ENCODE peak calls at places on chromosomes 5 and 9, in five cellular contexts. G, K, J, D and Z are unnamed samples.

GRCh38 chr5:83577036-83577636 is 105.6 kb downstream of the VCAN start:
- DNase-seq in J (no peak), G (no peak), K (no peak), D (peak), Z (peak)

GRCh38 chr5:34674226-34674625 is 18.1 kb downstream of the RAI14 start:
- DNase-seq in K (no peak), J (no peak), D (peak), G (no peak), Z (peak)

GRCh38 chr9:95877984-95878383 is 2.5 kb downstream of the ERCC6L2 start:
- DNase-seq in D (no peak), J (no peak), K (no peak), G (no peak), Z (no peak)

GRCh38 chr5:82346376-82347212 is 68.4 kb upstream of the RPS23 start:
- DNase-seq in G (peak), J (no peak), K (no peak), D (no peak), Z (no peak)

GRCh38 chr5:62046191-62046590 is 259.8 kb upstream of the KIF2A start:
- DNase-seq in K (no peak), G (no peak), J (no peak), D (no peak), Z (no peak)

GRCh38 chr9:137974746-137975526 is 97.4 kb downstream of the CACNA1B start:
- DNase-seq in D (no peak), K (no peak), G (peak), J (peak), Z (no peak)

GRCh38 chr5:124704594-124705284 is 41.7 kb downstream of the ZNF608 start:
- DNase-seq in J (no peak), K (peak), G (no peak), D (no peak), Z (no peak)

GRCh38 chr5:158264264-158264663 is 405.3 kb upstream of the CLINT1 start:
- DNase-seq in K (no peak), G (no peak), J (no peak), D (no peak), Z (no peak)

GRCh38 chr9:94932647-94933415 is 206.3 kb downstream of the AOPEP start:
- DNase-seq in J (no peak), G (no peak), K (no peak), D (no peak), Z (no peak)

GRCh38 chr9:134598884-134599245 is 42.7 kb upstream of the COL5A1 start:
- DNase-seq in D (no peak), J (no peak), K (no peak), G (no peak), Z (no peak)

GRCh38 chr9:95857122-95857521 is 18.4 kb upstream of the ERCC6L2 start:
- DNase-seq in J (no peak), G (peak), K (peak), D (peak), Z (peak)

GRCh38 chr5:17265041-17265440 is 47.6 kb downstream of the BASP1 start:
- DNase-seq in D (no peak), K (no peak), G (no peak), J (no peak), Z (no peak)

GRCh38 chr9:4739587-4740372 is 1.2 kb downstream of the AK3 start:
- DNase-seq in J (no peak), K (peak), G (no peak), D (no peak), Z (peak)

GRCh38 chr5:9557696-9558095 is 11.8 kb upstream of the SEMA5A start:
- DNase-seq in K (no peak), G (no peak), J (no peak), D (peak), Z (peak)

GRCh38 chr5:180090098-180090768 is 18.7 kb upstream of the RNF130 start:
- DNase-seq in K (peak), D (peak), J (no peak), G (peak), Z (peak)

GRCh38 chr5:179608131-179608581 is 15.3 kb downstream of the HNRNPH1 start:
- DNase-seq in K (peak), J (no peak), G (peak), D (no peak), Z (peak)

GRCh38 chr5:178203670-178204204 is 596 bp upstream of the HNRNPAB start:
- DNase-seq in D (no peak), K (no peak), J (no peak), G (peak), Z (no peak)

GRCh38 chr9:33165263-33166151 is 1.6 kb downstream of the B4GALT1 start:
- DNase-seq in K (peak), G (no peak), D (peak), J (peak), Z (peak)

GRCh38 chr5:56003179-56003578 is 8.4 kb upstream of the IL6ST start:
- DNase-seq in D (peak), J (no peak), G (no peak), K (no peak), Z (peak)

GRCh38 chr5:160297004-160297403 is 15.4 kb downstream of the CCNJL start:
- DNase-seq in G (no peak), D (peak), J (no peak), K (no peak), Z (no peak)

GRCh38 chr5:37554938-37555337 is 175.8 kb downstream of the WDR70 start:
- DNase-seq in K (peak), G (no peak), D (no peak), J (no peak), Z (peak)

GRCh38 chr5:114325552-114325951 is 36.3 kb upstream of the KCNN2 start:
- DNase-seq in G (no peak), D (peak), K (peak), J (no peak), Z (peak)

DNA sequence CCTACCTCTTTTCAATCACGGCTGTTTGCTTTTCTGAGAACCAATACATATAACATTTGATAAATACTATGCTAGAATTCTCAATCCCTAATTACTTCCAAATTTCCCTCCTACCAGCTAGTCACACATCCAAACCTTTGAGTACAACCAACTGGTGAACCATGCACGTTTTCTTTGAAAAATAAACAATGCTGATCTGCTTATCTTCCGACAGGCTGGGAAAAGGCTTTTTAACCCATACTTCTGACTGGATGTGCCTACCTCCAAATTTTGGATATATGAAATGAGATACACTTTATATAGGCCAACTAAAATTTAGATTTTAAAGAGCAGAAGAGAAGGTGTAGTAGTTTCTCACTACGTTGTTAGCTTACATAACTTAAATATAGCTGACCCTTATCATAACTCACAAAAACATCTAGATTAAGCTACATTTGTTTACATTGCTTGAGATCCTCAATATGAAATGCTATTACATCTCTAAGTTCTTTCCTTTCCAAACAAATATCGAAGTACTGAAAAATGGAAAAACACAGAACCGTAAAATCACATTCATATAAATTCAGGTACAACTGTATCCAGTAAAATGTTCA is 2.1 kb downstream of the NR3C1 start:
- DNase-seq in D (peak), J (no peak), G (no peak), K (no peak), Z (no peak)
- H3K4me3 ChIP-seq in D (peak), J (peak), G (peak), K (peak), Z (peak)

GRCh38 chr9:136174779-136175744 is 29.9 kb downstream of the LHX3 start:
- DNase-seq in G (no peak), J (no peak), K (no peak), D (no peak), Z (no peak)
- TF ChIP-seq CTCF in G (no peak), J (no peak), K (no peak), D (no peak), Z (no peak)

GRCh38 chr9:131001021-131001420 is 8.0 kb upstream of the LAMC3 start:
- DNase-seq in K (no peak), J (no peak), D (no peak), G (no peak), Z (no peak)

GRCh38 chr9:130997395-130997684 is 11.6 kb upstream of the LAMC3 start:
- DNase-seq in K (no peak), J (no peak), G (no peak), D (no peak), Z (no peak)

GRCh38 chr9:130998596-130999264 is 10.2 kb upstream of the LAMC3 start:
- DNase-seq in J (no peak), K (no peak), D (no peak), G (no peak), Z (no peak)

GRCh38 chr9:130997925-130998595 is 10.9 kb upstream of the LAMC3 start:
- DNase-seq in J (no peak), G (no peak), D (peak), K (peak), Z (peak)

GRCh38 chr9:130999265-130999623 is 9.7 kb upstream of the LAMC3 start:
- DNase-seq in G (no peak), K (no peak), J (no peak), D (no peak), Z (no peak)
- H3K4me3 ChIP-seq in G (no peak), K (no peak), J (no peak), D (no peak), Z (no peak)

DNA sequence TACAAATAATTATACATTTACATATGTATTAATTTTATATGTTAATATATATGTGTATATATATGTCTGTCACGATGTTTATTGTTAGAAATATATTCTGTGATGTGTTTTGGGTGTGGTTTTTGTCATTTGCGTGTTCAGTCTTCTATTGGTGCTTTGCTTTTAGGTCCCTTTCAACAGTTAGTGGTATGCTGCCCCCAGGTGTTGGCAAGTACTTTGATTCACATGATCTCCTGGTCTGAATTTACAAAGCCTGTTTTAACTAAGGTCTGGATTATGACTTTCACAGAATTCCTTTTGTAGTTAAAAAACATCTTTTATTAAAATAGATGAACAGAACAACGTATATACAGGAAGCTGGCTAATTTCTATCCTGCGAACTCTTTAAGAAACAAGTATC is 271.5 kb downstream of the CCDC171 start:
- DNase-seq in G (no peak), K (no peak), D (peak), J (no peak), Z (peak)
- TF ChIP-seq CTCF in G (no peak), K (no peak), D (no peak), J (no peak), Z (no peak)

GRCh38 chr9:7238244-7238637 is 480.5 kb downstream of the KDM4C start:
- DNase-seq in J (no peak), G (no peak), K (no peak), D (no peak), Z (no peak)
- H3K4me3 ChIP-seq in J (no peak), G (no peak), K (no peak), D (no peak), Z (no peak)

DNA sequence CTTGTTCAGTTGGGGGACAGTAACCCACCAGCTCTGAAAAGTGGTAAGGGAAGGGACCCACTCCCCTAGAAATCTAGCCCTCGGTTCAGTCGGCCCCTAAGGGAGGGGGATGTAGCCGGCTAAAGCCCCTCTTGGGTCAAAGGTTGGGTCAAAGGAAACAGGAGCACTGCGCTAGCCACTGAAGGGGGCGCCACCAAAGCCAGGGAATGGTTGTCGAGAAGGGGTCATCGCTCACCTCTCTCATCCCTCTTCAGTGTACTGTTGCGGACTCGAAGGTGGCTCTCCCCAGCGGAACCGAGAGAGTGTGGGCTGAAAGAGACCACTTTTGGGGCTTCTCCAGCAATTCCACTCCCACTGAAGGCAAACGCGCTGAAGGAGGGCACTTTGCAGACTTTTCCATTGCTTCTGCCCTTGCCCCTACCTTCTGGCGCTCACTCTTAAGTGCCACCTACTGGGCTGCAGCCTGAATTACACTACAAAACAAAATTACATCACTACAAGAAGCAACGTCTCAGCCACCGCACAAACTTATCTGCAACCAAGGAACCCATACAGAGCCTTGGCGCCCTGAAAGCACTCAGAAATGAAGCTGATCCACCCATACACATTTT is 396.9 kb downstream of the PDE4D start:
- DNase-seq in G (no peak), J (no peak), K (peak), D (peak), Z (peak)
- TF ChIP-seq CTCF in G (peak), J (no peak), K (peak), D (peak), Z (peak)

DNA sequence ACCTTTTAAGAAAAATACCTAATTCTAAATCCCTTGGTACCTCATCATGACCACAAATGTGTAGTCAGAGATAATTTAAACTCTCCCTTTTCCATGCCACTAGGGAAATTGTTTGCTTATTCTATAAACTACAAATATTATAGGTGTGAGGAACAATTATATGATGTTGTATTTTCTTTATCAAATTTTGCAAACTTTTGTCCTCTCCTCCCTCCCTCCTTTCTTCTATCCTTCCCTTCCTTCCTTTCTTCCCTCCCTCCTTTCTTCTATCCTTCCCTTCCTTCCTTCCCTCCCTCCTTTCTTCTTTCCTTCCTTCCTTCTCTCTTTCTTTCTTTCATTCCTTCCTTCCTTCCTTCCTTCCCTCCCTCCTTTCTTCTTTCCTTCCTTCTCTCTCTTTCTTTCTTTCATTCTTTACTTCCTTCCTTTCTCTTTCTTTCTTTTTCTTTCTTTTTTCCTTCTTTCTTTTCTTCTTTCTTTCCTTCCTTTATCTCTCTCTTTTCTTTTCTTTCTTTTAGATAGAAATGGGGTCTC is 41.2 kb downstream of the SPZ1 start:
- DNase-seq in G (no peak), K (no peak), D (no peak), J (no peak), Z (no peak)
- H3K4me3 ChIP-seq in G (no peak), K (no peak), D (no peak), J (no peak), Z (no peak)

GRCh38 chr5:176812269-176813259 is 2.2 kb downstream of the UNC5A start:
- DNase-seq in K (no peak), G (no peak), D (no peak), J (no peak), Z (peak)
- TF ChIP-seq CTCF in K (peak), G (peak), D (peak), J (no peak), Z (peak)

GRCh38 chr5:103260951-103261350 is 2.4 kb downstream of the MACIR start:
- DNase-seq in K (peak), J (no peak), G (no peak), D (no peak), Z (no peak)
- H3K4me3 ChIP-seq in K (peak), J (no peak), G (no peak), D (no peak), Z (no peak)